ENCODE peak calls at places on chromosomes 1 and 21, in eight cellular contexts. One of them, this sample, is unnamed.

GRCh38 chr1:232995189-232995588 is 44.8 kb downstream of the NTPCR start:
- DNase-seq in activated CD8-positive, alpha-beta memory T cell treated with anti-CD3 and anti-CD28 coated beads for 1 hour: no peak
- DNase-seq in GM03348: no peak
- DNase-seq in glutamatergic neuron: no peak
- DNase-seq in tibial artery: no peak
- DNase-seq in left lung: no peak
- DNase-seq in amygdala: no peak
- DNase-seq in substantia nigra: no peak
- DNase-seq in this sample: no peak

GRCh38 chr1:175481126-175482071 is 262.0 kb downstream of the TNR start:
- DNase-seq in activated CD8-positive, alpha-beta memory T cell treated with anti-CD3 and anti-CD28 coated beads for 1 hour: no peak
- DNase-seq in GM03348: peak
- DNase-seq in glutamatergic neuron: no peak
- DNase-seq in tibial artery: no peak
- DNase-seq in left lung: no peak
- DNase-seq in amygdala: no peak
- DNase-seq in substantia nigra: no peak
- DNase-seq in this sample: peak

GRCh38 chr21:40128891-40129290 is 261.7 kb downstream of the PCP4 start:
- DNase-seq in activated CD8-positive, alpha-beta memory T cell treated with anti-CD3 and anti-CD28 coated beads for 1 hour: no peak
- DNase-seq in GM03348: no peak
- DNase-seq in glutamatergic neuron: no peak
- DNase-seq in tibial artery: no peak
- DNase-seq in left lung: no peak
- DNase-seq in amygdala: no peak
- DNase-seq in substantia nigra: no peak
- DNase-seq in this sample: no peak

GRCh38 chr1:156160744-156161181 is 7.4 kb downstream of the SEMA4A start:
- DNase-seq in activated CD8-positive, alpha-beta memory T cell treated with anti-CD3 and anti-CD28 coated beads for 1 hour: no peak
- DNase-seq in GM03348: peak
- DNase-seq in glutamatergic neuron: peak
- DNase-seq in tibial artery: peak
- DNase-seq in left lung: peak
- DNase-seq in amygdala: peak
- DNase-seq in substantia nigra: peak
- DNase-seq in this sample: peak

GRCh38 chr1:234907585-234908457 is 220.8 kb downstream of the TOMM20 start:
- DNase-seq in activated CD8-positive, alpha-beta memory T cell treated with anti-CD3 and anti-CD28 coated beads for 1 hour: no peak
- DNase-seq in GM03348: peak
- DNase-seq in glutamatergic neuron: no peak
- DNase-seq in tibial artery: no peak
- DNase-seq in left lung: no peak
- DNase-seq in amygdala: no peak
- DNase-seq in substantia nigra: no peak
- DNase-seq in this sample: no peak

GRCh38 chr1:232283864-232284263 is 346.1 kb downstream of the SIPA1L2 start:
- DNase-seq in activated CD8-positive, alpha-beta memory T cell treated with anti-CD3 and anti-CD28 coated beads for 1 hour: no peak
- DNase-seq in GM03348: no peak
- DNase-seq in glutamatergic neuron: no peak
- DNase-seq in tibial artery: no peak
- DNase-seq in left lung: no peak
- DNase-seq in amygdala: no peak
- DNase-seq in substantia nigra: no peak
- DNase-seq in this sample: no peak

GRCh38 chr1:85342177-85342576 is 65.7 kb upstream of the BCL10 start:
- DNase-seq in activated CD8-positive, alpha-beta memory T cell treated with anti-CD3 and anti-CD28 coated beads for 1 hour: no peak
- DNase-seq in GM03348: no peak
- DNase-seq in glutamatergic neuron: no peak
- DNase-seq in tibial artery: no peak
- DNase-seq in left lung: no peak
- DNase-seq in amygdala: no peak
- DNase-seq in substantia nigra: no peak
- DNase-seq in this sample: no peak

GRCh38 chr1:112862753-112863426 is 93.1 kb downstream of the SLC16A1 start:
- DNase-seq in activated CD8-positive, alpha-beta memory T cell treated with anti-CD3 and anti-CD28 coated beads for 1 hour: no peak
- DNase-seq in GM03348: no peak
- DNase-seq in glutamatergic neuron: no peak
- DNase-seq in tibial artery: no peak
- DNase-seq in left lung: no peak
- DNase-seq in amygdala: no peak
- DNase-seq in substantia nigra: no peak
- DNase-seq in this sample: no peak

GRCh38 chr1:89978763-89979162 is 16.1 kb upstream of the ZNF326 start:
- DNase-seq in activated CD8-positive, alpha-beta memory T cell treated with anti-CD3 and anti-CD28 coated beads for 1 hour: no peak
- DNase-seq in GM03348: peak
- DNase-seq in glutamatergic neuron: no peak
- DNase-seq in tibial artery: no peak
- DNase-seq in left lung: no peak
- DNase-seq in amygdala: no peak
- DNase-seq in substantia nigra: no peak
- DNase-seq in this sample: no peak

GRCh38 chr1:220370041-220370700 is 97.9 kb upstream of the RAB3GAP2 start:
- DNase-seq in activated CD8-positive, alpha-beta memory T cell treated with anti-CD3 and anti-CD28 coated beads for 1 hour: no peak
- DNase-seq in GM03348: peak
- DNase-seq in glutamatergic neuron: peak
- DNase-seq in tibial artery: no peak
- DNase-seq in left lung: no peak
- DNase-seq in amygdala: no peak
- DNase-seq in substantia nigra: no peak
- DNase-seq in this sample: peak

GRCh38 chr1:151729966-151730291 is 8.6 kb downstream of the RIIAD1 start:
- DNase-seq in activated CD8-positive, alpha-beta memory T cell treated with anti-CD3 and anti-CD28 coated beads for 1 hour: no peak
- DNase-seq in GM03348: no peak
- DNase-seq in glutamatergic neuron: no peak
- DNase-seq in tibial artery: no peak
- DNase-seq in left lung: no peak
- DNase-seq in amygdala: no peak
- DNase-seq in substantia nigra: no peak
- DNase-seq in this sample: no peak

GRCh38 chr1:155976062-155976912 is 2.1 kb downstream of the ARHGEF2 start:
- DNase-seq in activated CD8-positive, alpha-beta memory T cell treated with anti-CD3 and anti-CD28 coated beads for 1 hour: peak
- DNase-seq in GM03348: peak
- DNase-seq in glutamatergic neuron: peak
- DNase-seq in tibial artery: peak
- DNase-seq in left lung: peak
- DNase-seq in amygdala: peak
- DNase-seq in substantia nigra: peak
- DNase-seq in this sample: peak

GRCh38 chr1:3910049-3910731 is 10.1 kb upstream of the C1orf174 start:
- DNase-seq in activated CD8-positive, alpha-beta memory T cell treated with anti-CD3 and anti-CD28 coated beads for 1 hour: no peak
- DNase-seq in GM03348: no peak
- DNase-seq in glutamatergic neuron: peak
- DNase-seq in tibial artery: no peak
- DNase-seq in left lung: no peak
- DNase-seq in amygdala: no peak
- DNase-seq in substantia nigra: no peak
- DNase-seq in this sample: no peak

GRCh38 chr1:52978045-52978444 is 51.0 kb downstream of the SCP2 start:
- DNase-seq in activated CD8-positive, alpha-beta memory T cell treated with anti-CD3 and anti-CD28 coated beads for 1 hour: no peak
- DNase-seq in GM03348: peak
- DNase-seq in glutamatergic neuron: no peak
- DNase-seq in tibial artery: no peak
- DNase-seq in left lung: no peak
- DNase-seq in amygdala: no peak
- DNase-seq in substantia nigra: no peak
- DNase-seq in this sample: no peak

GRCh38 chr1:100795646-100795985 is 76.1 kb downstream of the VCAM1 start:
- DNase-seq in activated CD8-positive, alpha-beta memory T cell treated with anti-CD3 and anti-CD28 coated beads for 1 hour: no peak
- DNase-seq in GM03348: no peak
- DNase-seq in glutamatergic neuron: no peak
- DNase-seq in tibial artery: no peak
- DNase-seq in left lung: no peak
- DNase-seq in amygdala: peak
- DNase-seq in substantia nigra: no peak
- DNase-seq in this sample: no peak

GRCh38 chr1:16005597-16005996 is 1.6 kb downstream of the SRARP start:
- DNase-seq in activated CD8-positive, alpha-beta memory T cell treated with anti-CD3 and anti-CD28 coated beads for 1 hour: no peak
- DNase-seq in GM03348: no peak
- DNase-seq in glutamatergic neuron: no peak
- DNase-seq in tibial artery: no peak
- DNase-seq in left lung: no peak
- DNase-seq in amygdala: no peak
- DNase-seq in substantia nigra: no peak
- DNase-seq in this sample: no peak

GRCh38 chr1:76938304-76938703 is 71.0 kb downstream of the ST6GALNAC5 start:
- DNase-seq in activated CD8-positive, alpha-beta memory T cell treated with anti-CD3 and anti-CD28 coated beads for 1 hour: no peak
- DNase-seq in GM03348: no peak
- DNase-seq in glutamatergic neuron: no peak
- DNase-seq in tibial artery: no peak
- DNase-seq in left lung: no peak
- DNase-seq in amygdala: no peak
- DNase-seq in substantia nigra: no peak
- DNase-seq in this sample: no peak

GRCh38 chr1:215380566-215380965 is 186.5 kb upstream of the KCTD3 start:
- DNase-seq in activated CD8-positive, alpha-beta memory T cell treated with anti-CD3 and anti-CD28 coated beads for 1 hour: no peak
- DNase-seq in GM03348: no peak
- DNase-seq in glutamatergic neuron: no peak
- DNase-seq in tibial artery: no peak
- DNase-seq in left lung: no peak
- DNase-seq in amygdala: no peak
- DNase-seq in substantia nigra: no peak
- DNase-seq in this sample: no peak

GRCh38 chr1:235883261-235883927 is 16.7 kb upstream of the LYST start:
- DNase-seq in activated CD8-positive, alpha-beta memory T cell treated with anti-CD3 and anti-CD28 coated beads for 1 hour: no peak
- DNase-seq in GM03348: peak
- DNase-seq in glutamatergic neuron: no peak
- DNase-seq in tibial artery: peak
- DNase-seq in left lung: peak
- DNase-seq in amygdala: peak
- DNase-seq in substantia nigra: peak
- DNase-seq in this sample: no peak

GRCh38 chr1:153937331-153937730 is 9.2 kb downstream of the DENND4B start:
- DNase-seq in activated CD8-positive, alpha-beta memory T cell treated with anti-CD3 and anti-CD28 coated beads for 1 hour: no peak
- DNase-seq in GM03348: no peak
- DNase-seq in glutamatergic neuron: no peak
- DNase-seq in tibial artery: no peak
- DNase-seq in left lung: no peak
- DNase-seq in amygdala: no peak
- DNase-seq in substantia nigra: no peak
- DNase-seq in this sample: no peak

GRCh38 chr1:214123061-214123784 is 135.4 kb downstream of the PROX1 start:
- DNase-seq in activated CD8-positive, alpha-beta memory T cell treated with anti-CD3 and anti-CD28 coated beads for 1 hour: no peak
- DNase-seq in GM03348: peak
- DNase-seq in glutamatergic neuron: peak
- DNase-seq in tibial artery: peak
- DNase-seq in left lung: no peak
- DNase-seq in amygdala: peak
- DNase-seq in substantia nigra: peak
- DNase-seq in this sample: peak

GRCh38 chr1:51850420-51851297 is 27.9 kb downstream of the NRDC start:
- DNase-seq in activated CD8-positive, alpha-beta memory T cell treated with anti-CD3 and anti-CD28 coated beads for 1 hour: no peak
- DNase-seq in GM03348: no peak
- DNase-seq in glutamatergic neuron: no peak
- DNase-seq in tibial artery: no peak
- DNase-seq in left lung: peak
- DNase-seq in amygdala: peak
- DNase-seq in substantia nigra: no peak
- DNase-seq in this sample: no peak

GRCh38 chr1:234879157-234880080 is 249.2 kb downstream of the TOMM20 start:
- DNase-seq in activated CD8-positive, alpha-beta memory T cell treated with anti-CD3 and anti-CD28 coated beads for 1 hour: no peak
- DNase-seq in GM03348: no peak
- DNase-seq in glutamatergic neuron: no peak
- DNase-seq in tibial artery: no peak
- DNase-seq in left lung: no peak
- DNase-seq in amygdala: no peak
- DNase-seq in substantia nigra: no peak
- DNase-seq in this sample: no peak

GRCh38 chr1:23845163-23845562 is 19.9 kb upstream of the HMGCL start:
- DNase-seq in activated CD8-positive, alpha-beta memory T cell treated with anti-CD3 and anti-CD28 coated beads for 1 hour: no peak
- DNase-seq in GM03348: no peak
- DNase-seq in glutamatergic neuron: no peak
- DNase-seq in tibial artery: no peak
- DNase-seq in left lung: no peak
- DNase-seq in amygdala: no peak
- DNase-seq in substantia nigra: no peak
- DNase-seq in this sample: no peak

GRCh38 chr21:33259428-33259827 is 6.7 kb upstream of the IL10RB start:
- DNase-seq in activated CD8-positive, alpha-beta memory T cell treated with anti-CD3 and anti-CD28 coated beads for 1 hour: no peak
- DNase-seq in GM03348: no peak
- DNase-seq in glutamatergic neuron: no peak
- DNase-seq in tibial artery: no peak
- DNase-seq in left lung: no peak
- DNase-seq in amygdala: no peak
- DNase-seq in substantia nigra: no peak
- DNase-seq in this sample: no peak

GRCh38 chr1:53769184-53769583 is 30.2 kb upstream of the GLIS1 start:
- DNase-seq in activated CD8-positive, alpha-beta memory T cell treated with anti-CD3 and anti-CD28 coated beads for 1 hour: no peak
- DNase-seq in GM03348: no peak
- DNase-seq in glutamatergic neuron: no peak
- DNase-seq in tibial artery: no peak
- DNase-seq in left lung: no peak
- DNase-seq in amygdala: no peak
- DNase-seq in substantia nigra: no peak
- DNase-seq in this sample: no peak

GRCh38 chr1:24018611-24019580 is 38.8 kb upstream of the SRSF10 start:
- DNase-seq in activated CD8-positive, alpha-beta memory T cell treated with anti-CD3 and anti-CD28 coated beads for 1 hour: no peak
- DNase-seq in GM03348: peak
- DNase-seq in glutamatergic neuron: no peak
- DNase-seq in tibial artery: peak
- DNase-seq in left lung: peak
- DNase-seq in amygdala: peak
- DNase-seq in substantia nigra: peak
- DNase-seq in this sample: no peak

GRCh38 chr1:113990541-113990940 is 11.3 kb downstream of the OLFML3 start:
- DNase-seq in activated CD8-positive, alpha-beta memory T cell treated with anti-CD3 and anti-CD28 coated beads for 1 hour: no peak
- DNase-seq in GM03348: no peak
- DNase-seq in glutamatergic neuron: no peak
- DNase-seq in tibial artery: no peak
- DNase-seq in left lung: no peak
- DNase-seq in amygdala: no peak
- DNase-seq in substantia nigra: no peak
- DNase-seq in this sample: no peak

GRCh38 chr1:47621977-47622376 is 184.1 kb downstream of the FOXD2 start:
- DNase-seq in activated CD8-positive, alpha-beta memory T cell treated with anti-CD3 and anti-CD28 coated beads for 1 hour: no peak
- DNase-seq in GM03348: no peak
- DNase-seq in glutamatergic neuron: no peak
- DNase-seq in tibial artery: no peak
- DNase-seq in left lung: no peak
- DNase-seq in amygdala: no peak
- DNase-seq in substantia nigra: no peak
- DNase-seq in this sample: no peak

GRCh38 chr1:37317870-37318431 is 156.4 kb upstream of the ZC3H12A start:
- DNase-seq in activated CD8-positive, alpha-beta memory T cell treated with anti-CD3 and anti-CD28 coated beads for 1 hour: no peak
- DNase-seq in GM03348: no peak
- DNase-seq in glutamatergic neuron: no peak
- DNase-seq in tibial artery: no peak
- DNase-seq in left lung: no peak
- DNase-seq in amygdala: no peak
- DNase-seq in substantia nigra: no peak
- DNase-seq in this sample: no peak

GRCh38 chr1:118333601-118334241 is 148.7 kb upstream of the SPAG17 start:
- DNase-seq in activated CD8-positive, alpha-beta memory T cell treated with anti-CD3 and anti-CD28 coated beads for 1 hour: no peak
- DNase-seq in GM03348: no peak
- DNase-seq in glutamatergic neuron: peak
- DNase-seq in tibial artery: no peak
- DNase-seq in left lung: no peak
- DNase-seq in amygdala: no peak
- DNase-seq in substantia nigra: no peak
- DNase-seq in this sample: no peak

GRCh38 chr1:42933060-42933586 is 25.5 kb downstream of the SLC2A1 start:
- DNase-seq in activated CD8-positive, alpha-beta memory T cell treated with anti-CD3 and anti-CD28 coated beads for 1 hour: no peak
- DNase-seq in GM03348: no peak
- DNase-seq in glutamatergic neuron: peak
- DNase-seq in tibial artery: no peak
- DNase-seq in left lung: no peak
- DNase-seq in amygdala: no peak
- DNase-seq in substantia nigra: no peak
- DNase-seq in this sample: no peak